ENCODE peak calls at places on chromosome 9, in seven cellular contexts. N is fibroblast of mammary gland, R is adrenal gland, E is Peyer's patch, I is bronchial epithelial cell, Y is psoas muscle, S is fibroblast of pulmonary artery. W is an unnamed sample.

GRCh38 chr9:115671911-115672310 is 481.7 kb upstream of the PAPPA start:
- DNase-seq in N (no peak), R (no peak), E (no peak), I (no peak), Y (no peak), S (no peak), W (no peak)

GRCh38 chr9:132798817-132799790 is 79.0 kb downstream of the AK8 start:
- DNase-seq in N (peak; percentile 4), R (peak; percentile 88), E (no peak), I (no peak), Y (no peak), S (no peak), W (no peak)

GRCh38 chr9:83281306-83282255 is 218.6 kb upstream of the RASEF start:
- DNase-seq in N (peak; percentile 86), R (peak; percentile 90), E (no peak), I (peak; percentile 82), Y (peak; percentile 33), S (peak; percentile 49), W (no peak)

GRCh38 chr9:10112070-10112469 is 500.7 kb downstream of the PTPRD start:
- DNase-seq in N (no peak), R (no peak), E (no peak), I (no peak), Y (no peak), S (no peak), W (no peak)

GRCh38 chr9:8419871-8420270 is 620.3 kb upstream of the DMAC1 start:
- DNase-seq in N (peak; percentile 67), R (no peak), E (no peak), I (no peak), Y (no peak), S (no peak), W (no peak)

GRCh38 chr9:98861881-98862501 is 54.5 kb downstream of the GALNT12 start:
- DNase-seq in N (peak; percentile 100), R (peak; percentile 29), E (peak; percentile 49), I (peak; percentile 15), Y (peak; percentile 57), S (peak; percentile 55), W (no peak)

GRCh38 chr9:106035810-106036209 is 341.5 kb downstream of the TMEM38B start:
- DNase-seq in N (no peak), R (no peak), E (no peak), I (no peak), Y (no peak), S (no peak), W (no peak)

GRCh38 chr9:14205463-14205862 is 108.5 kb downstream of the NFIB start:
- DNase-seq in N (peak; percentile 85), R (no peak), E (no peak), I (peak; percentile 97), Y (no peak), S (peak; percentile 91), W (no peak)

GRCh38 chr9:91425270-91425669 is 1.6 kb upstream of the NFIL3 start:
- DNase-seq in N (peak; percentile 77), R (no peak), E (no peak), I (no peak), Y (no peak), S (no peak), W (peak; percentile 72)

GRCh38 chr9:88889386-88889785 is 101.9 kb upstream of the S1PR3 start:
- DNase-seq in N (peak; percentile 57), R (no peak), E (no peak), I (no peak), Y (no peak), S (no peak), W (no peak)

GRCh38 chr9:18229992-18230676 is 243.8 kb upstream of the ADAMTSL1 start:
- DNase-seq in N (no peak), R (no peak), E (no peak), I (no peak), Y (no peak), S (no peak), W (no peak)

GRCh38 chr9:137064027-137064879 is 6.1 kb downstream of the SAPCD2 start:
- DNase-seq in N (peak; percentile 40), R (peak; percentile 74), E (peak; percentile 83), I (no peak), Y (peak; percentile 74), S (peak; percentile 51), W (peak; percentile 34)

GRCh38 chr9:134452728-134453127 is 126.5 kb downstream of the RXRA start:
- DNase-seq in N (no peak), R (no peak), E (no peak), I (no peak), Y (no peak), S (no peak), W (no peak)

GRCh38 chr9:135614821-135615665 is 24.3 kb downstream of the GLT6D1 start:
- DNase-seq in N (no peak), R (no peak), E (no peak), I (no peak), Y (no peak), S (no peak), W (no peak)

GRCh38 chr9:34381323-34381722 is 4.6 kb upstream of the MYORG start:
- DNase-seq in N (no peak), R (no peak), E (peak; percentile 68), I (no peak), Y (no peak), S (no peak), W (no peak)
- H3K4me3 ChIP-seq in N (peak overlapping the region; percentile 52), R (no peak overlapping the region), E (peak overlapping the region; percentile 42), I (peak overlapping the region; percentile 35), Y (peak overlapping the region; percentile 78), S (peak overlapping the region; percentile 54), W (peak overlapping the region; percentile 73)

GRCh38 chr9:112169368-112169767 is 5.7 kb downstream of the SUSD1 start:
- DNase-seq in N (no peak), R (no peak), E (peak; percentile 69), I (peak; percentile 92), Y (no peak), S (no peak), W (no peak)

GRCh38 chr9:112170968-112171367 is 4.1 kb downstream of the SUSD1 start:
- DNase-seq in N (no peak), R (no peak), E (no peak), I (no peak), Y (no peak), S (no peak), W (no peak)

GRCh38 chr9:112168197-112168596 is 6.9 kb downstream of the SUSD1 start:
- DNase-seq in N (no peak), R (no peak), E (peak; percentile 71), I (peak; percentile 62), Y (no peak), S (no peak), W (no peak)

GRCh38 chr9:112173489-112174222 is 1.4 kb downstream of the SUSD1 start:
- DNase-seq in N (no peak), R (no peak), E (peak; percentile 54), I (no peak), Y (no peak), S (no peak), W (no peak)

GRCh38 chr9:112170235-112170634 is 4.9 kb downstream of the SUSD1 start:
- DNase-seq in N (no peak), R (no peak), E (peak; percentile 73), I (peak; percentile 93), Y (no peak), S (no peak), W (no peak)
- H3K4me3 ChIP-seq in N (no peak overlapping the region), R (no peak overlapping the region), E (no peak overlapping the region), I (no peak overlapping the region), Y (no peak overlapping the region), S (no peak overlapping the region), W (no peak overlapping the region)

GRCh38 chr9:127754761-127755557 is 19.9 kb upstream of the TOR2A start:
- DNase-seq in N (no peak), R (no peak), E (no peak), I (no peak), Y (no peak), S (no peak), W (no peak)

GRCh38 chr9:127753556-127753955 is 18.5 kb upstream of the TOR2A start:
- DNase-seq in N (no peak), R (no peak), E (no peak), I (no peak), Y (no peak), S (no peak), W (no peak)

GRCh38 chr9:127754099-127754760 is 19.1 kb upstream of the TOR2A start:
- DNase-seq in N (no peak), R (no peak), E (no peak), I (no peak), Y (no peak), S (no peak), W (no peak)

GRCh38 chr9:127756233-127756632 is 21.1 kb upstream of the TOR2A start:
- DNase-seq in N (no peak), R (no peak), E (no peak), I (no peak), Y (no peak), S (no peak), W (no peak)

DNA sequence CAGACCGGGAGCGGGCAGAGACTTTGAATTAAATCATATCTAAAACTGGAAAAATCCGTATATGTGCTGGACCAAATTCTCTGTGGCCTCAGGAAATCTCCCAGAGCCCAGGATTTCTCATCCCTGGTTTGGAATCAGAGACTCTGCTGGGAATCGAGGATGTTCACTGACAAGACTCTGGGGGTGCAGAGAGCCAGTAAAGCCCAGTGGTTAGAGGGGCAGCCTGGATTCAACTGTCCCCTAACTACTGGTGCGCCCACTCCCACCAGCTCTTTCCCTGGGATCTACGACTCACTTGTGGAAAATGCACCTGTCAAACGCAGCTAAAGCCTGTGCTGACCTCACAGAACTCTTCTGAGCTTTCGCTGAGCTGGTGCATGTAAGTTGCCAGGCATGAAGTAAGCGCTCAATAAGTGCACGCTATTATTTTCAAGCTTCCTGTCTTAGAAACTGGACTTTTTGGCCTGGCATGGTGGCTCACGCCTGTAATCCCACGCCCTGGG is 20.5 kb upstream of the TOR2A start:
- DNase-seq in N (no peak), R (no peak), E (no peak), I (no peak), Y (no peak), S (no peak), W (no peak)
- H3K4me3 ChIP-seq in N (no peak overlapping the region), R (no peak overlapping the region), E (no peak overlapping the region), I (no peak overlapping the region), Y (peak overlapping the region; percentile 43), S (no peak overlapping the region), W (no peak overlapping the region)

GRCh38 chr9:95515272-95516113 is 1.3 kb downstream of the PTCH1 start:
- DNase-seq in N (no peak), R (no peak), E (no peak), I (no peak), Y (no peak), S (no peak), W (peak; percentile 28)

GRCh38 chr9:95518026-95518425 is 1.3 kb upstream of the PTCH1 start:
- DNase-seq in N (no peak), R (no peak), E (no peak), I (no peak), Y (no peak), S (no peak), W (no peak)

GRCh38 chr9:95516221-95516735 is 493 bp downstream of the PTCH1 start:
- DNase-seq in N (peak; percentile 19), R (peak; percentile 20), E (no peak), I (no peak), Y (peak; percentile 31), S (peak; percentile 21), W (peak; percentile 20)

GRCh38 chr9:95516736-95517558 is at the start of gene PTCH1:
- DNase-seq in N (peak; percentile 52), R (peak; percentile 38), E (peak; percentile 67), I (peak; percentile 30), Y (peak; percentile 46), S (peak; percentile 55), W (peak; percentile 53)

DNA sequence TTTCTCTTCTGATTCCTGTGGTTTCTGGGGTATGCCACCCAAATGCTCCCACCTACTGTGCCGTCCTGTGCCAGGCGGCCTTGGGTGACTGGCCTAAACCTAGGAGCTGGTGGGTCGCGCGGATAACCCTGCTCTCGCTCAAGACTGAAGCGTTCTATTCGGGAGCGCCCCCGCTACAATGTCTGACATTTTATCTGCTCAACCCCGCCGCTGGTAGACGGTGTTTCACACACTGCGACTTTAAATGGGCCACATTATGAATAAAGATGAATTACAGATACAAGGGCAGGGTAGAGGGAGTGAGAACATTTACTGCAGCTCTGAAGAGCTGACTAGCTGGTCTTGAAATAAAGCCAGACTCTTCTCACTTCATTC is 775 bp upstream of the PTCH1 start:
- DNase-seq in N (no peak), R (no peak), E (no peak), I (no peak), Y (no peak), S (no peak), W (no peak)
- H3K4me3 ChIP-seq in N (no peak overlapping the region), R (no peak overlapping the region), E (no peak overlapping the region), I (no peak overlapping the region), Y (no peak overlapping the region), S (peak overlapping the region; percentile 63), W (no peak overlapping the region)